ENCODE peak calls at places on chromosomes 3 and 15, in nine cellular contexts. H is PC-9, N is IMR-90, J is neuronal stem cell, I is GM23338, G is HCT116, Y is neural progenitor cell, W is fibroblast of lung, U is H9. A is an unnamed sample.

GRCh38 chr3:10515884-10516495 is 10.6 kb upstream of the ATP2B2 start:
- DNase-seq in W (no peak), I (peak), J (no peak), N (no peak), U (peak), H (no peak), Y (peak), G (no peak), A (no peak)

GRCh38 chr3:133479895-133480669 is 80.2 kb downstream of the BFSP2 start:
- DNase-seq in Y (peak), N (no peak), J (no peak), I (no peak), G (peak), U (no peak), W (no peak), H (peak), A (peak)

GRCh38 chr3:172478116-172478515 is 29.9 kb upstream of the GHSR start:
- DNase-seq in G (no peak), N (no peak), Y (no peak), W (no peak), I (no peak), H (no peak), U (no peak), J (no peak), A (peak)

GRCh38 chr3:71111784-71112440 is 471.6 kb downstream of the FOXP1 start:
- DNase-seq in Y (no peak), W (peak), G (peak), U (no peak), I (no peak), H (peak), J (no peak), N (peak), A (no peak)

GRCh38 chr3:32794487-32795308 is 23.1 kb upstream of the TRIM71 start:
- DNase-seq in U (no peak), H (peak), Y (no peak), I (no peak), N (peak), G (no peak), W (peak), J (no peak), A (no peak)

GRCh38 chr3:59265566-59265965 is 215.7 kb upstream of the CFAP20DC start:
- DNase-seq in H (no peak), Y (no peak), W (no peak), I (no peak), U (no peak), J (no peak), G (no peak), N (no peak), A (no peak)

GRCh38 chr3:94069242-94069813 is 6.5 kb downstream of the NSUN3 start:
- DNase-seq in H (peak), I (peak), Y (no peak), U (no peak), G (no peak), N (peak), J (no peak), W (peak), A (peak)

GRCh38 chr3:72137865-72138861 is 353.2 kb upstream of the PROK2 start:
- DNase-seq in G (no peak), J (no peak), N (no peak), H (no peak), Y (no peak), W (no peak), I (no peak), U (no peak), A (no peak)

GRCh38 chr3:106540743-106541142 is 671.9 kb upstream of the CBLB start:
- DNase-seq in J (no peak), I (peak), W (no peak), Y (no peak), U (no peak), G (no peak), H (no peak), N (no peak), A (no peak)

GRCh38 chr3:137191133-137191923 is 233.5 kb downstream of the IL20RB start:
- DNase-seq in U (no peak), J (no peak), Y (no peak), N (no peak), W (no peak), G (no peak), H (no peak), I (no peak), A (no peak)

GRCh38 chr15:74133071-74133702 is 2.8 kb downstream of the ISLR2 start:
- DNase-seq in W (no peak), U (peak), J (no peak), N (no peak), I (peak), G (no peak), Y (peak), H (no peak), A (no peak)

GRCh38 chr3:113111308-113111707 is 100.0 kb upstream of the BOC start:
- DNase-seq in Y (peak), G (no peak), U (no peak), N (peak), J (no peak), H (peak), W (peak), I (no peak), A (no peak)

GRCh38 chr3:130462089-130462488 is 54.9 kb upstream of the COL6A6 start:
- DNase-seq in W (no peak), N (no peak), I (no peak), G (no peak), Y (no peak), J (no peak), H (no peak), U (no peak), A (no peak)

GRCh38 chr15:77974098-77974414 is 103.5 kb downstream of the TBC1D2B start:
- DNase-seq in G (no peak), U (no peak), Y (no peak), J (no peak), I (no peak), H (no peak), W (peak), N (peak), A (no peak)

GRCh38 chr15:90087454-90088154 is 14.7 kb downstream of the IDH2 start:
- DNase-seq in Y (no peak), N (peak), J (no peak), G (no peak), W (no peak), H (no peak), U (peak), I (peak), A (no peak)

GRCh38 chr3:49020335-49021212 is 1.3 kb upstream of the NDUFAF3 start:
- DNase-seq in G (no peak), I (peak), H (no peak), W (no peak), N (no peak), U (no peak), J (no peak), Y (peak), A (peak)

GRCh38 chr15:35206060-35206675 is 121.1 kb upstream of the NANOGP8 start:
- DNase-seq in I (peak), Y (peak), W (peak), G (peak), U (no peak), J (no peak), N (peak), H (no peak), A (peak)

GRCh38 chr3:58179235-58180098 is 31.3 kb downstream of the DNASE1L3 start:
- DNase-seq in H (no peak), N (no peak), Y (no peak), I (no peak), W (no peak), G (no peak), U (no peak), J (no peak), A (no peak)

GRCh38 chr3:186283651-186284445 is 78.2 kb downstream of the DGKG start:
- DNase-seq in H (no peak), U (no peak), G (no peak), I (no peak), N (peak), J (no peak), W (peak), Y (no peak), A (no peak)

GRCh38 chr15:73654659-73655058 is 21.5 kb upstream of the NPTN start:
- DNase-seq in U (no peak), W (no peak), G (no peak), H (no peak), Y (no peak), J (no peak), I (no peak), N (no peak), A (no peak)

GRCh38 chr3:42683875-42684593 is 1.3 kb upstream of the KLHL40 start:
- DNase-seq in I (peak), J (no peak), G (peak), W (peak), H (peak), Y (no peak), U (no peak), N (peak), A (peak)

GRCh38 chr15:65033659-65034269 is 4.3 kb upstream of the MTFMT start:
- DNase-seq in J (no peak), N (peak), I (peak), H (no peak), G (peak), Y (peak), U (no peak), W (peak), A (peak)

DNA sequence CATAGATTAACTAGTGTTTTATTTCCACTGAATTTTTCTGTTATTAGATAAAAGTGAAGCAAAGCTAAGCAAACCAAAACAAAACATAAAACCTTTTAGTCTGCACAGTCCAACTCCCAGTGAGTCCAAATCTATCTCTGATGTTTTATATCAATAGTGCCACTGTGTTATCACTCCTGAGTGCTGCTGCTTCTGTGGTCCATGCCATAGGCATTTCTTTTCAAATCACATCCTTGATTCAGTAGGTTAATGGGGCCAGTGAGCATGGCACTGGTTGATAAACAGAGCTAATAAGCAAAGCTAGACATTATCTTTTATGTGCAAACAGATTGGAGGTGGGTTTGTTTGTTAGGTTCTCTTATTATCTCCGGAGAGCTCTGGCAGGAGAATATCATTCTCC is 30.0 kb downstream of the RBMS3 start:
- DNase-seq in W (no peak), Y (no peak), N (no peak), U (no peak), J (no peak), G (no peak), H (no peak), I (no peak), A (no peak)
- H3K4me2 ChIP-seq in W (no peak), Y (no peak), N (no peak), U (no peak), J (no peak), G (no peak), H (no peak), I (no peak), A (no peak)

GRCh38 chr3:162973518-162973917 is 1476.9 kb downstream of the OTOL1 start:
- DNase-seq in N (no peak), I (no peak), G (no peak), J (no peak), Y (no peak), W (no peak), U (no peak), H (no peak), A (peak)
- H3K4me2 ChIP-seq in N (no peak), I (no peak), G (no peak), J (no peak), Y (no peak), W (no peak), U (no peak), H (no peak), A (peak)

DNA sequence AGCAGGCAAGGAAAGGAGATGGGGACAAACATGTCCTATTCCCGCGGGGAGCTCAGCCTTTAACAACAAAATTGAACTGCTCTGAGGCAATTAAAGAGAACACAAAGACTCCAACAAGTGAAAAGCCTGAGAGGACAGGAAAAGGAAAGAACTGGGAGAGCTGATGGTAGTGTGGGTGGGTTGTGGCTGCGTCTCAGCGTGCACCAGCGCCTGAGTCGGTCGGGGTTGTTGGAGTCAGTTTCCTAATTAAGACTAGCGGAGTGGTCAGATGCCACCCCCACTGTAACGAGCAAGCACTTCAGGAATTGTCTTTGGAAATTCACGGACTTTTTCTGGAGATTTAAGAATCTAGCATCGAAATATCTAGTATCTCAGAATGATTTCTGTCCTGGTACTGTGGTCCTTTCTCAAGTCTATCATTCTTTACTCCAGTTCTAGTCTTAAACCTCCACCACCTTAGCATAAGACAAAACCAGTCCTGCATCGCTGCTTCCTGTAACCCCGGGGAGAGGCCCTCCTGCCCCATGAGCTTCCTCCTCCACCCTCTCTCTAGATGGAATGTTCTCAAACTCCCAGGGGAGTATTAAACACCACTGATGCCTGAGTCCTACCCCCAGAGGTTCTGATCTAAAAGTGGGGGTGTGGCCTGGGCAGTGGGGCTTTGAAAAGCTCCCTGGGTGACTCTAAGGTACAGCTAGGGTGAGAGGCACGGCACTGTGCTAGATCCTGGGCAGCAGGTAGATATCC is 104.0 kb downstream of the CYP19A1 start:
- DNase-seq in N (no peak), W (no peak), Y (peak), H (no peak), U (no peak), J (no peak), G (no peak), I (peak), A (no peak)
- H3K4me2 ChIP-seq in N (no peak), W (no peak), Y (peak), H (no peak), U (no peak), J (no peak), G (no peak), I (peak), A (no peak)

DNA sequence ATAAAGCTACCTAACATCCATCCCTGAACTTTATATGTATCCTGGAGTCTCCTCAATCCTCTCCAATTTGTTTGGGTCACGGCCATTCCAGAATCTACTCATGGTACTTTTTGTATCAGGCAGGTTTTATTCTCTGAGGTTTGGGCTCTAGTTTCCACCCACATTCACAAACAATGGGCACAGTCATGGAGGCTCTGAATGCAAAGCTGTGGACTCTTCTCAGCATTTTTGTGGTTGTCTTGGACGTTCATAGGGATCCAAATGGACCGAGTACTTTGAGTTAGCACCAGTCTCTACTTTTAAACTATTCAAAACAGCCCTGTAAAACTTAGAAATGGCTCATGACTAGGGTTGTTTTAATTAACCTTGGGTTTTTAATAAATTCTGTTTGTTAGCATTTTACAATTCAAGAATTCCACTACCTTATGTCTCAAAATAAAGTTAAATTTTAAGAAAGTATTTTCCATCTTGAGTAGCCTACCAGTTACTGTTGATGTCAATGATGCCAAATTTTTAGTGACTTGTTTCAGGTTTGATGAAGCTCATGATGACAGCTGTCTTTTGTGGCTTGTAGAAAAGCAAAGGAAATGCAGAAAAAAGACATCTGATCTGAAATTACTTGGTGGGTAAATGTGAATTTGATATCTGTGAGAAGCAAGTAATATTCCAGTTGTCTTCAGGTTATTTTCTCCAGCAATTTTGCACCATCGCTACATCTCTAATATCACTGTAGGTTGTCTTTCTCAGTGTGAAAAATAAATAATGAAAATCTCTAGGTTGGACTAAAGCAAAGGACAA is 275.7 kb upstream of the THBS1 start:
- DNase-seq in U (no peak), N (no peak), G (no peak), W (peak), Y (no peak), H (no peak), I (no peak), J (no peak), A (no peak)
- H3K4me2 ChIP-seq in U (no peak), N (peak), G (no peak), W (peak), Y (no peak), H (no peak), I (no peak), J (no peak), A (no peak)

GRCh38 chr15:40061212-40061901 is 22.4 kb upstream of the SRP14 start:
- DNase-seq in I (no peak), U (no peak), N (no peak), W (peak), G (no peak), Y (no peak), H (no peak), J (no peak), A (no peak)
- H3K4me2 ChIP-seq in I (no peak), U (no peak), N (no peak), W (no peak), G (no peak), Y (no peak), H (no peak), J (no peak), A (no peak)